ENCODE peak calls at places on chromosomes 6 and 20, in five cellular contexts. N, X, U, T and B are unnamed samples. For H3K36me3 and H3K27me3, the result is how much of the 10 kb centered on the place peaks cover.

GRCh38 chr6:114108119-114109002 is 137.4 kb upstream of the HDAC2 start:
- DNase-seq in N (no peak), X (peak), U (peak), T (peak), B (peak)

GRCh38 chr6:95227301-95227700 is 350.0 kb upstream of the MANEA start:
- DNase-seq in N (no peak), X (no peak), U (no peak), T (no peak), B (no peak)

GRCh38 chr20:16363832-16364687 is 209.2 kb downstream of the KIF16B start:
- DNase-seq in N (no peak), X (no peak), U (no peak), T (no peak), B (no peak)

GRCh38 chr6:65627015-65627414 is 80.0 kb downstream of the EYS start:
- DNase-seq in N (no peak), X (no peak), U (no peak), T (no peak), B (no peak)

GRCh38 chr6:52603000-52603795 is 26.3 kb upstream of the TRAM2 start:
- DNase-seq in N (no peak), X (peak), U (no peak), T (no peak), B (peak)

GRCh38 chr6:132054525-132054924 is 103.4 kb upstream of the CCN2 start:
- DNase-seq in N (no peak), X (peak), U (peak), T (peak), B (peak)

GRCh38 chr6:98845201-98846020 is 11.0 kb downstream of the POU3F2 start:
- DNase-seq in N (peak), X (peak), U (peak), T (peak), B (peak)

GRCh38 chr20:40009542-40009941 is 679.5 kb downstream of the MAFB start:
- DNase-seq in N (no peak), X (peak), U (peak), T (no peak), B (peak)

GRCh38 chr6:15513131-15513771 is 149.6 kb downstream of the DTNBP1 start:
- DNase-seq in N (no peak), X (no peak), U (no peak), T (no peak), B (no peak)

GRCh38 chr6:43903739-43904290 is 133.8 kb downstream of the VEGFA start:
- DNase-seq in N (no peak), X (no peak), U (no peak), T (no peak), B (no peak)

GRCh38 chr6:5998236-5998635 is 8.5 kb downstream of the NRN1 start:
- DNase-seq in N (no peak), X (peak), U (no peak), T (no peak), B (no peak)

GRCh38 chr20:15547109-15547508 is 1026.1 kb downstream of the KIF16B start:
- DNase-seq in N (no peak), X (no peak), U (no peak), T (no peak), B (no peak)

GRCh38 chr20:48556956-48557355 is 270.8 kb downstream of the PREX1 start:
- DNase-seq in N (no peak), X (no peak), U (no peak), T (no peak), B (no peak)

GRCh38 chr6:35727206-35727934 is 9.5 kb upstream of the ARMC12 start:
- DNase-seq in N (no peak), X (peak), U (peak), T (no peak), B (peak)

GRCh38 chr6:71326611-71327010 is 38.0 kb downstream of the OGFRL1 start:
- DNase-seq in N (no peak), X (no peak), U (no peak), T (no peak), B (no peak)

GRCh38 chr6:113147544-113147943 is 709.6 kb upstream of the MARCKS start:
- DNase-seq in N (no peak), X (peak), U (no peak), T (no peak), B (no peak)

GRCh38 chr6:45423901-45424627 is 46.3 kb upstream of the SUPT3H start:
- DNase-seq in N (no peak), X (no peak), U (peak), T (no peak), B (no peak)

GRCh38 chr20:2156666-2157624 is 55.3 kb downstream of the STK35 start:
- DNase-seq in N (no peak), X (peak), U (peak), T (no peak), B (peak)

GRCh38 chr6:137309078-137309762 is 90.0 kb upstream of the IFNGR1 start:
- DNase-seq in N (no peak), X (peak), U (peak), T (peak), B (peak)

GRCh38 chr6:112939543-112939942 is 592.4 kb downstream of the RFPL4B start:
- DNase-seq in N (no peak), X (no peak), U (no peak), T (no peak), B (no peak)

GRCh38 chr6:17394192-17394611 is 807 bp downstream of the CAP2 start:
- DNase-seq in N (no peak), X (peak), U (peak), T (peak), B (peak)

GRCh38 chr20:17948442-17948841 is 20.2 kb downstream of the SNX5 start:
- DNase-seq in N (no peak), X (no peak), U (no peak), T (no peak), B (no peak)

GRCh38 chr6:101534821-101535220 is 141.3 kb downstream of the GRIK2 start:
- DNase-seq in N (no peak), X (peak), U (no peak), T (no peak), B (no peak)

GRCh38 chr20:63977392-63978276 is 1.8 kb downstream of the SAMD10 start:
- DNase-seq in N (peak), X (peak), U (no peak), T (no peak), B (peak)

GRCh38 chr6:155429321-155429893 is 26.2 kb downstream of the NOX3 start:
- DNase-seq in N (no peak), X (no peak), U (no peak), T (no peak), B (no peak)

GRCh38 chr6:101722991-101723579 is 329.6 kb downstream of the GRIK2 start:
- DNase-seq in N (no peak), X (peak), U (peak), T (no peak), B (peak)

GRCh38 chr6:27254566-27254965 is 7.1 kb downstream of the PRSS16 start:
- DNase-seq in N (no peak), X (no peak), U (no peak), T (no peak), B (no peak)

GRCh38 chr6:109443425-109443950 is 3.0 kb downstream of the SMPD2 start:
- DNase-seq in N (no peak), X (no peak), U (no peak), T (no peak), B (no peak)
- H3K4me3 ChIP-seq in N (no peak), X (no peak), U (no peak), T (no peak), B (no peak)

GRCh38 chr6:24415753-24416152 is 13.0 kb downstream of the MRS2 start:
- DNase-seq in N (no peak), X (no peak), U (no peak), T (no peak), B (no peak)

GRCh38 chr6:24425091-24425490 is 22.4 kb downstream of the MRS2 start:
- DNase-seq in N (no peak), X (no peak), U (no peak), T (no peak), B (no peak)

GRCh38 chr6:24419526-24419925 is 16.8 kb downstream of the MRS2 start:
- DNase-seq in N (no peak), X (no peak), U (no peak), T (no peak), B (no peak)
- H3K36me3 ChIP-seq in N (half or more), X (half or more), U (half or more), T (half or more), B (under half)

GRCh38 chr6:142929751-142930358 is 15.1 kb downstream of the HIVEP2 start:
- DNase-seq in N (no peak), X (peak), U (peak), T (no peak), B (peak)
- H3K27me3 ChIP-seq in N (under half), X (under half), U (under half), T (under half), B (under half)

GRCh38 chr6:37135835-37136694 is 33.9 kb upstream of the PIM1 start:
- DNase-seq in N (no peak), X (peak), U (peak), T (no peak), B (peak)
- H3K4me3 ChIP-seq in N (no peak), X (no peak), U (no peak), T (no peak), B (no peak)

GRCh38 chr6:30645989-30646388 is 944 bp upstream of the C6orf136 start:
- DNase-seq in N (no peak), X (no peak), U (no peak), T (no peak), B (peak)

GRCh38 chr6:30644769-30645168 is 2.2 kb upstream of the C6orf136 start:
- DNase-seq in N (no peak), X (no peak), U (no peak), T (no peak), B (no peak)

GRCh38 chr6:30647802-30648460 is 998 bp downstream of the C6orf136 start:
- DNase-seq in N (no peak), X (no peak), U (no peak), T (no peak), B (peak)

GRCh38 chr6:30646450-30647038 is 389 bp upstream of the C6orf136 start:
- DNase-seq in N (no peak), X (peak), U (no peak), T (no peak), B (peak)

GRCh38 chr6:30647039-30647801 is at the start of gene C6orf136:
- DNase-seq in N (peak), X (peak), U (peak), T (peak), B (peak)
- H3K36me3 ChIP-seq in N (under half), X (under half), U (under half), T (under half), B (under half)

GRCh38 chr20:37261714-37262113 is at the start of gene GHRH:
- DNase-seq in N (no peak), X (no peak), U (no peak), T (no peak), B (no peak)

GRCh38 chr20:37259031-37259430 is 2.6 kb downstream of the GHRH start:
- DNase-seq in N (no peak), X (no peak), U (no peak), T (no peak), B (no peak)

GRCh38 chr20:37257530-37257929 is 4.1 kb downstream of the GHRH start:
- DNase-seq in N (no peak), X (no peak), U (no peak), T (no peak), B (no peak)

GRCh38 chr20:37257993-37258392 is 3.6 kb downstream of the GHRH start:
- DNase-seq in N (no peak), X (no peak), U (no peak), T (no peak), B (no peak)

GRCh38 chr20:37259865-37260264 is 1.7 kb downstream of the GHRH start:
- DNase-seq in N (no peak), X (no peak), U (no peak), T (no peak), B (no peak)
- H3K27me3 ChIP-seq in N (under half), X (under half), U (under half), T (under half), B (under half)

GRCh38 chr6:169034523-169035167 is 219.0 kb downstream of the THBS2 start:
- DNase-seq in N (no peak), X (peak), U (no peak), T (no peak), B (no peak)
- H3K4me3 ChIP-seq in N (no peak), X (peak), U (no peak), T (no peak), B (no peak)

DNA sequence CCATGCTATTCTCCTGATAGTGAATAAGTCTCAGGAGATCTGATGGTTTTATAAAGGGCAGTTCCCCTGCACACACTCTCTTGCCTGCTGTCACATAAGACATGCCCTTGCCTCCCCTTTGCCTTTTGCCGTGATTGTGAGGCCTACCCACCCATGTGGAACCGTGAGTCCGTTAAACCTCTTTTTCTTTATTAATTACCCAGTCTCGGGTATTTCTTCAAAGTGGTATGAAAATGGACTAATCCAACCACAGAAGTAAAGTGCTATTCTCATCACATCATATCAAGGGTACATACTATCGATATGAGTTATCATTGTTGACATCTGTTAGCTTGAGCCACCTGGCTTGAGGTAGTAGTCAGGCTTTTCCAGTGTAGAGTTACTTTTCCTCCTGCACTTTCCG is 2.3 kb downstream of the MANBAL start:
- DNase-seq in N (no peak), X (no peak), U (no peak), T (no peak), B (no peak)
- H3K36me3 ChIP-seq in N (under half), X (under half), U (under half), T (under half), B (under half)

GRCh38 chr6:42818878-42819277 is 37.0 kb downstream of the BICRAL start:
- DNase-seq in N (no peak), X (no peak), U (no peak), T (no peak), B (no peak)

GRCh38 chr6:42821341-42821668 is 39.5 kb downstream of the BICRAL start:
- DNase-seq in N (no peak), X (no peak), U (no peak), T (no peak), B (no peak)

GRCh38 chr6:42819803-42820508 is 38.1 kb downstream of the BICRAL start:
- DNase-seq in N (peak), X (peak), U (no peak), T (no peak), B (peak)

GRCh38 chr6:42820509-42821340 is 38.9 kb downstream of the BICRAL start:
- DNase-seq in N (no peak), X (peak), U (no peak), T (no peak), B (no peak)

DNA sequence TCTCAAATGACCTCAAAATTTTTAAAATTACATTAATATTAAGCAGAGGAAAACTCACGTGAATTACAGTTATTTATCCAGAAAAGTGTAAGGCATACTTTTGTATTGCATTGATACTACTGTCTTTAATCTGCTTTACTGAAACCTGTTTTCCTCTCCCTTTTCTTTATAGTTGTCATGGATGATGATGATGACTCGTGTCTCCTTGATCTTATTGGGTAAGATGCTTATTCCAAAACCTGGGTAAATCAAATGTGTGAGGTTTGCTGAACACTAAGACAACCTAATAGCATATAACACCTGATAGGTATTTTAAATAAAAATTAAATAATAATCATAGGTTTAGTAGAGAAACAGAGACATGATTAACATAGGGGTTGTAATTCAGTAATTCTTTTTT is 40.0 kb downstream of the BICRAL start:
- DNase-seq in N (no peak), X (peak), U (no peak), T (no peak), B (peak)
- H3K27me3 ChIP-seq in N (under half), X (under half), U (under half), T (under half), B (under half)

GRCh38 chr20:53760025-53760441 is 166.4 kb upstream of the ZNF217 start:
- DNase-seq in N (no peak), X (no peak), U (no peak), T (no peak), B (no peak)

GRCh38 chr20:53763707-53764415 is 170.2 kb upstream of the ZNF217 start:
- DNase-seq in N (no peak), X (peak), U (no peak), T (no peak), B (peak)

GRCh38 chr20:53767206-53767924 is 173.7 kb upstream of the ZNF217 start:
- DNase-seq in N (no peak), X (no peak), U (no peak), T (no peak), B (no peak)

GRCh38 chr20:53768329-53768728 is 174.7 kb upstream of the ZNF217 start:
- DNase-seq in N (no peak), X (no peak), U (no peak), T (no peak), B (no peak)

GRCh38 chr20:53764416-53764800 is 170.8 kb upstream of the ZNF217 start:
- DNase-seq in N (no peak), X (no peak), U (no peak), T (no peak), B (no peak)
- H3K4me3 ChIP-seq in N (no peak), X (peak), U (no peak), T (no peak), B (no peak)